ENCODE peak calls at places on chromosomes 16 and 17, in four cellular contexts. G, I, B and D are unnamed samples.

GRCh38 chr17:79912552-79913330 is 73.5 kb upstream of the CBX4 start:
- DNase-seq in G (no peak), I (no peak), B (no peak), D (no peak)

GRCh38 chr17:34998205-34998604 is 17.9 kb downstream of the LIG3 start:
- DNase-seq in G (peak), I (peak), B (peak), D (peak)

GRCh38 chr17:5226940-5227878 is 7.5 kb downstream of the SCIMP start:
- DNase-seq in G (no peak), I (no peak), B (no peak), D (peak)

GRCh38 chr17:4594406-4595349 is 10.3 kb downstream of the SMTNL2 start:
- DNase-seq in G (no peak), I (no peak), B (peak), D (no peak)

GRCh38 chr16:79593754-79594153 is 6.8 kb downstream of the MAF start:
- DNase-seq in G (no peak), I (no peak), B (no peak), D (no peak)

GRCh38 chr17:7587420-7587786 is 2.5 kb downstream of the SOX15 start:
- DNase-seq in G (no peak), I (no peak), B (no peak), D (no peak)

GRCh38 chr17:74750327-74751069 is 2.1 kb downstream of the NHERF1 start:
- DNase-seq in G (no peak), I (no peak), B (no peak), D (no peak)

GRCh38 chr17:47690121-47690520 is 3.8 kb upstream of the TBKBP1 start:
- DNase-seq in G (no peak), I (no peak), B (peak), D (no peak)

GRCh38 chr16:68091604-68092261 is 6.6 kb downstream of the NFATC3 start:
- DNase-seq in G (no peak), I (no peak), B (no peak), D (no peak)

GRCh38 chr17:49489348-49489747 is 5.7 kb upstream of the NGFR start:
- DNase-seq in G (no peak), I (no peak), B (no peak), D (no peak)

GRCh38 chr17:181213-182163 is at the start of gene DOC2B:
- DNase-seq in G (peak), I (no peak), B (no peak), D (no peak)

GRCh38 chr17:11852231-11852630 is 145.0 kb downstream of the ZNF18 start:
- DNase-seq in G (no peak), I (no peak), B (no peak), D (no peak)

GRCh38 chr16:21164521-21165168 is 6.2 kb downstream of the LDAF1 start:
- DNase-seq in G (no peak), I (no peak), B (no peak), D (no peak)

GRCh38 chr16:15880909-15881308 is 7.5 kb downstream of the CEP20 start:
- DNase-seq in G (no peak), I (no peak), B (no peak), D (no peak)

GRCh38 chr16:69796285-69797118 is 34.4 kb downstream of the WWP2 start:
- DNase-seq in G (peak), I (no peak), B (no peak), D (no peak)

GRCh38 chr17:74524751-74525725 is 6.2 kb downstream of the CD300LB start:
- DNase-seq in G (no peak), I (no peak), B (peak), D (no peak)

GRCh38 chr16:30949655-30950515 is 1.0 kb downstream of the ORAI3 start:
- DNase-seq in G (no peak), I (no peak), B (peak), D (no peak)

GRCh38 chr16:4380131-4381063 is 8.7 kb downstream of the VASN start:
- DNase-seq in G (no peak), I (no peak), B (peak), D (no peak)

GRCh38 chr17:74368341-74369152 is 1.2 kb downstream of the GPR142 start:
- DNase-seq in G (peak), I (peak), B (peak), D (peak)

GRCh38 chr16:29182501-29182900 is 197.6 kb downstream of the LAT start:
- DNase-seq in G (no peak), I (no peak), B (peak), D (no peak)

GRCh38 chr16:72824761-72825160 is 223.2 kb downstream of the ZFHX3 start:
- DNase-seq in G (no peak), I (no peak), B (no peak), D (no peak)

GRCh38 chr16:88284626-88285513 is 97.9 kb upstream of the ZNF469 start:
- DNase-seq in G (no peak), I (no peak), B (no peak), D (no peak)

GRCh38 chr16:88007321-88007731 is 56.1 kb downstream of the BANP start:
- DNase-seq in G (no peak), I (no peak), B (peak), D (no peak)

GRCh38 chr17:78299052-78299451 is 60.8 kb downstream of the SOCS3 start:
- DNase-seq in G (no peak), I (no peak), B (no peak), D (no peak)

GRCh38 chr17:57257213-57257873 is 1.0 kb downstream of the MSI2 start:
- DNase-seq in G (no peak), I (no peak), B (no peak), D (no peak)

GRCh38 chr17:39183766-39184165 is 13.7 kb downstream of the CACNB1 start:
- DNase-seq in G (no peak), I (no peak), B (no peak), D (no peak)

GRCh38 chr17:27280527-27280926 is 13.4 kb upstream of the WSB1 start:
- DNase-seq in G (no peak), I (no peak), B (no peak), D (no peak)

GRCh38 chr17:64094412-64094811 is 35.5 kb downstream of the ERN1 start:
- DNase-seq in G (no peak), I (no peak), B (no peak), D (no peak)

GRCh38 chr17:41547921-41548843 is 20.1 kb upstream of the KRT19 start:
- DNase-seq in G (no peak), I (no peak), B (peak), D (peak)